ENCODE peak calls at places on chromosomes 7 and 10, in ten cellular contexts. H is tibial artery; Z is IMR-90; L is pancreas; N is GM23248; V is astrocyte; P is ovary; F is CD4-positive, alpha-beta memory T cell; E is aorta; I is lower lobe of right lung. Y is an unnamed sample.

GRCh38 chr10:80170641-80171040 is 34.7 kb downstream of the ANXA11 start:
- DNase-seq in P (no peak), F (no peak), V (no peak), L (no peak), N (no peak), H (peak; percentile 54), E (no peak), Z (no peak), I (no peak), Y (no peak)

GRCh38 chr10:117631276-117632151 is 89.0 kb downstream of the EMX2 start:
- DNase-seq in I (no peak), Z (no peak), P (peak; percentile 95), N (no peak), V (no peak), E (no peak), H (no peak), L (no peak), F (no peak), Y (no peak)

GRCh38 chr7:19508821-19509220 is 200.0 kb downstream of the POLR1F start:
- DNase-seq in H (no peak), L (no peak), P (no peak), N (no peak), I (no peak), E (no peak), V (no peak), F (no peak), Z (no peak), Y (no peak)

GRCh38 chr7:84060760-84061261 is 133.8 kb downstream of the SEMA3A start:
- DNase-seq in I (no peak), P (no peak), N (peak; percentile 25), F (no peak), E (no peak), L (no peak), H (no peak), Z (peak; percentile 55), V (peak; percentile 76), Y (no peak)

GRCh38 chr10:59753267-59753666 is at the start of gene MRLN:
- DNase-seq in F (no peak), N (no peak), L (no peak), I (no peak), P (no peak), V (no peak), Z (no peak), E (no peak), H (no peak), Y (no peak)

GRCh38 chr10:124728830-124729661 is 15.1 kb downstream of the FAM53B start:
- DNase-seq in E (peak; percentile 49), N (no peak), Z (no peak), V (no peak), F (no peak), H (peak; percentile 61), L (no peak), I (no peak), P (no peak), Y (no peak)

GRCh38 chr7:27167170-27167505 is 1.8 kb upstream of the HOXA9 start:
- DNase-seq in N (peak; percentile 73), Z (no peak), I (peak; percentile 48), H (peak; percentile 79), F (no peak), E (peak; percentile 86), V (no peak), P (no peak), L (peak; percentile 47), Y (no peak)

GRCh38 chr10:89549510-89549909 is 14.1 kb upstream of the SLC16A12 start:
- DNase-seq in V (no peak), N (no peak), F (no peak), I (no peak), E (no peak), P (no peak), L (no peak), H (no peak), Z (no peak), Y (no peak)

DNA sequence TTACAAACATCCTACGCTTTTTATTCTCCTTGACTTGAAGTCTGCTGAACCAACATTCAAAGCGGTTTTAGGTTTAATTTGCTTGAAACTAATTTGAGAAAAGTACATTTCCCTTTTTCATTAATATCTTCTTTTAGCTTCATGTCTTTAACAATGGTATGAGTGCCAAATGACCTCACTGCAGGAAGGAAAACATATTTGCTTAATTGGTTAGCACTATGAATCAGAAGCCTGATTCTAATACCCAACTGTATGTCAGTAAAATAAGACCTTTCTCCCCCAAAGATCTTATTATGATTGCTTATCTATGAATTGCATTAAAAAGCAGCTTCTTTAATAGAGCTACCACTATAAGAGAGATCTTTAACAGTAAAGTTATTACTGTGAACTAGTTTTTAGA is 5.9 kb downstream of the COL1A2 start:
- DNase-seq in H (no peak), N (peak; percentile 75), I (no peak), Z (no peak), E (no peak), V (no peak), L (no peak), P (no peak), F (no peak), Y (no peak)
- H3K27ac ChIP-seq in H (peak overlapping the region; percentile 93), N (peak overlapping the region; percentile 100), I (no peak overlapping the region), Z (peak overlapping the region; percentile 91), E (no peak overlapping the region), V (peak overlapping the region; percentile 64), L (no peak overlapping the region), P (peak overlapping the region; percentile 29), F (no peak overlapping the region), Y (no peak overlapping the region)

GRCh38 chr7:69630292-69630691 is 32.0 kb downstream of the AUTS2 start:
- DNase-seq in P (no peak), H (no peak), I (no peak), E (no peak), Z (peak; percentile 16), F (no peak), V (peak; percentile 94), L (no peak), N (peak; percentile 86), Y (no peak)

GRCh38 chr7:69633122-69633892 is 35.0 kb downstream of the AUTS2 start:
- DNase-seq in E (no peak), H (no peak), Z (no peak), L (no peak), I (no peak), F (no peak), P (no peak), N (no peak), V (peak; percentile 47), Y (no peak)

GRCh38 chr7:69632280-69632679 is 34.0 kb downstream of the AUTS2 start:
- DNase-seq in N (no peak), E (no peak), V (no peak), L (no peak), Z (no peak), I (no peak), P (no peak), F (no peak), H (no peak), Y (no peak)

GRCh38 chr7:69635572-69636190 is 37.4 kb downstream of the AUTS2 start:
- DNase-seq in V (peak; percentile 47), I (no peak), H (no peak), E (no peak), L (no peak), P (no peak), Z (no peak), N (peak; percentile 4), F (no peak), Y (no peak)

DNA sequence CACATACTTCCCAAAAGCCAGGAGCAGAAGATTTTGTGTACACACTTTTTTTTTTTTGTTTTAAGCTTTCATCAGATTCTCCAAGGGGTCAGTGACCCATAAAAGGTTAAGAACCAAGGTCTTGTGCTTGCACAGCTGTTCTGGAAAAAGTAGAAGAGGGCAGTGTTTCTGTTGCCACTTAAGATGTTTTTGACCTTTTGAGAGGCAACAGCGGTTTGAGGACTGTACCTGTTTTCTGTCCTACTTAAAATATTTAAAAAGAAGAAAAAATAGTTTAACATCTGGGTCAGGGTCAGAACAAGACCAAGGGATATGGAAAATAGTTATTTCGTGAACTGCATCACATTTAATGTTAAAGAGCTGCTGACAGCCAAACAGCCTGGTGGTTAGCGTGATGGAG is 32.9 kb downstream of the AUTS2 start:
- DNase-seq in V (no peak), I (no peak), L (no peak), F (no peak), N (no peak), E (no peak), Z (no peak), P (no peak), H (no peak), Y (no peak)
- H3K4me1 ChIP-seq in V (peaks cover 17% of the 10 kb centered on the region), I (no peaks in the 10 kb centered on the region), L (no peaks in the 10 kb centered on the region), F (no peaks in the 10 kb centered on the region), N (peaks cover 11% of the 10 kb centered on the region), E (no peaks in the 10 kb centered on the region), Z (no peaks in the 10 kb centered on the region), P (peaks cover 6% of the 10 kb centered on the region), H (no peaks in the 10 kb centered on the region), Y (no peaks in the 10 kb centered on the region)

GRCh38 chr10:52316005-52316404 is 1.9 kb downstream of the DKK1 start:
- DNase-seq in E (no peak), N (peak; percentile 58), H (no peak), Z (peak; percentile 56), F (no peak), P (no peak), V (peak; percentile 12), L (no peak), I (no peak), Y (no peak)

GRCh38 chr10:52314007-52314821 is at the start of gene DKK1:
- DNase-seq in Z (peak; percentile 76), E (peak; percentile 87), N (peak; percentile 92), L (peak; percentile 88), P (no peak), I (peak; percentile 62), V (peak; percentile 49), H (peak; percentile 72), F (no peak), Y (no peak)

GRCh38 chr10:52313350-52314006 is 603 bp upstream of the DKK1 start:
- DNase-seq in P (no peak), E (no peak), F (no peak), L (peak; percentile 48), V (no peak), Z (peak; percentile 32), N (peak; percentile 27), H (no peak), I (no peak), Y (no peak)

GRCh38 chr10:52314822-52315552 is 906 bp downstream of the DKK1 start:
- DNase-seq in V (peak; percentile 49), E (peak; percentile 77), F (no peak), L (peak; percentile 56), H (no peak), P (no peak), Z (peak; percentile 41), I (no peak), N (peak; percentile 81), Y (no peak)

GRCh38 chr10:52312999-52313349 is 1.1 kb upstream of the DKK1 start:
- DNase-seq in F (no peak), P (no peak), H (no peak), I (no peak), E (no peak), N (peak; percentile 24), Z (peak; percentile 6), L (no peak), V (no peak), Y (no peak)
- H3K4me3 ChIP-seq in F (no peak overlapping the region), P (no peak overlapping the region), H (no peak overlapping the region), I (peak overlapping the region; percentile 61), E (no peak overlapping the region), N (peak overlapping the region; percentile 92), Z (peak overlapping the region; percentile 81), L (peak overlapping the region; percentile 0), V (peak overlapping the region; percentile 89), Y (no peak overlapping the region)

DNA sequence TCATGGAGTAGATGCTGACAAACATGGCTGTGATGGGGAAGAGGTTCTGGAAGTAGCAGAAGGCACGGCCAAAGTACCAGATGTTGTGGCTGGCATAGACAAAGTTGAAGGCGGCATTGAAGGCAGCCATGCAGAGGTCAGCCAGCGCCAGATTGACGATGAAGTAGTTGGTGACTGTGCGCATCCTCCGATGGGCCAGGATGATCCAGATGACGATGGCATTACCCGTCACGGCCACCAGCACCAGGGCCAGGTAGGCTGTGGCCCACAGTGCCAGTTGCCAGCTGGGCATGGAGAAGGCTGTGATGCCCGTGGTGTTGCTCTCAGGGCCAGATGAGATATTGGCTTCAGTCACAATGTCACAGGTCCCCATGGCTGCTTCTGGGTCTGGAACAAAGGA is 767 bp downstream of the TACR2 start:
- DNase-seq in V (no peak), I (no peak), H (no peak), N (no peak), L (no peak), E (peak; percentile 71), F (no peak), P (no peak), Z (no peak), Y (no peak)
- H3K27ac ChIP-seq in V (no peak overlapping the region), I (no peak overlapping the region), H (peak overlapping the region; percentile 34), N (no peak overlapping the region), L (no peak overlapping the region), E (no peak overlapping the region), F (no peak overlapping the region), P (no peak overlapping the region), Z (no peak overlapping the region), Y (no peak overlapping the region)